ENCODE peak calls at places on chromosomes 3 and 15, in seven cellular contexts. P is EL, S is sciatic nerve, K is hepatocyte, W is cardiac muscle cell, G is mucosa of descending colon, E is AG04450. Y is an unnamed sample.

GRCh38 chr3:68893600-68894239 is 38.6 kb downstream of the TAFA4 start:
- DNase-seq in P (peak; percentile 39), S (no peak), K (peak; percentile 48), W (peak; percentile 53), G (peak; percentile 4), E (no peak), Y (peak; percentile 12)

GRCh38 chr3:13822042-13822441 is 57.8 kb downstream of the WNT7A start:
- DNase-seq in P (peak; percentile 59), S (no peak), K (no peak), W (no peak), G (no peak), E (no peak), Y (no peak)

GRCh38 chr3:195461518-195462307 is 18.9 kb upstream of the ACAP2 start:
- DNase-seq in P (no peak), S (no peak), K (no peak), W (no peak), G (peak; percentile 37), E (no peak), Y (no peak)

GRCh38 chr15:64809649-64810498 is 15.6 kb downstream of the PIF1 start:
- DNase-seq in P (peak; percentile 69), S (peak; percentile 93), K (peak; percentile 91), W (peak; percentile 80), G (peak; percentile 90), E (no peak), Y (no peak)

GRCh38 chr3:107013606-107014005 is 363.6 kb upstream of the CCDC54 start:
- DNase-seq in P (no peak), S (no peak), K (no peak), W (no peak), G (no peak), E (no peak), Y (peak; percentile 4)

GRCh38 chr15:60299452-60300047 is 98.2 kb downstream of the ANXA2 start:
- DNase-seq in P (peak; percentile 43), S (no peak), K (peak; percentile 5), W (peak; percentile 34), G (peak; percentile 66), E (no peak), Y (peak; percentile 15)

GRCh38 chr3:194177156-194177555 is 41.2 kb downstream of the HES1 start:
- DNase-seq in P (no peak), S (no peak), K (no peak), W (peak; percentile 29), G (no peak), E (no peak), Y (no peak)

GRCh38 chr3:126348308-126348920 is 8.8 kb downstream of the KLF15 start:
- DNase-seq in P (no peak), S (peak; percentile 40), K (no peak), W (peak; percentile 23), G (no peak), E (no peak), Y (no peak)

GRCh38 chr3:121970047-121970446 is 52.0 kb downstream of the ILDR1 start:
- DNase-seq in P (peak; percentile 37), S (no peak), K (no peak), W (peak; percentile 7), G (no peak), E (no peak), Y (no peak)

GRCh38 chr15:40055576-40056293 is 16.8 kb upstream of the SRP14 start:
- DNase-seq in P (no peak), S (no peak), K (no peak), W (no peak), G (no peak), E (no peak), Y (no peak)